ENCODE peak calls at places on chromosomes 7 and 10, in nine cellular contexts. Z is GM23248; W is stimulated activated naive CD8-positive, alpha-beta T cell treated with anti-CD3 and anti-CD28 coated beads, Interleukin-15, amount 100 ng/mL, for 72 hours; M is central memory CD4-positive, alpha-beta T cell; X is HepG2; U is NCI-H1092 treated with DMSO at 0.1 percent for 48 hours; T is DND-41; F is A549; G is PC-9. V is an unnamed sample.

GRCh38 chr10:86870679-86871078 is 86.7 kb downstream of the MMRN2 start:
- DNase-seq in Z (no peak), W (no peak), M (no peak), X (no peak), U (no peak), T (no peak), F (no peak), G (no peak), V (no peak)

GRCh38 chr7:101664893-101665471 is 35.9 kb upstream of the MYL10 start:
- DNase-seq in Z (no peak), W (no peak), M (no peak), X (no peak), U (no peak), T (no peak), F (no peak), G (no peak), V (no peak)

GRCh38 chr10:50396491-50397311 is 145.4 kb upstream of the ASAH2 start:
- DNase-seq in Z (peak), W (no peak), M (no peak), X (no peak), U (no peak), T (no peak), F (no peak), G (no peak), V (peak)

GRCh38 chr7:135755351-135755753 is 6.7 kb upstream of the FAM180A start:
- DNase-seq in Z (no peak), W (no peak), M (no peak), X (no peak), U (peak), T (no peak), F (no peak), G (no peak), V (no peak)

GRCh38 chr10:104897679-104898078 is 256.6 kb downstream of the SORCS3 start:
- DNase-seq in Z (no peak), W (no peak), M (no peak), X (no peak), U (no peak), T (no peak), F (no peak), G (no peak), V (no peak)

GRCh38 chr7:16066805-16067459 is 354.4 kb downstream of the CRPPA start:
- DNase-seq in Z (peak), W (no peak), M (no peak), X (no peak), U (peak), T (no peak), F (no peak), G (no peak), V (no peak)

GRCh38 chr10:94218496-94219183 is 144.1 kb downstream of the NOC3L start:
- DNase-seq in Z (peak), W (no peak), M (no peak), X (no peak), U (no peak), T (no peak), F (no peak), G (no peak), V (peak)

GRCh38 chr10:79316671-79317431 is 30.4 kb upstream of the PPIF start:
- DNase-seq in Z (peak), W (peak), M (no peak), X (peak), U (no peak), T (peak), F (no peak), G (no peak), V (no peak)

GRCh38 chr10:65670087-65670486 is 1255.7 kb upstream of the LRRTM3 start:
- DNase-seq in Z (no peak), W (no peak), M (no peak), X (no peak), U (no peak), T (no peak), F (no peak), G (no peak), V (no peak)

GRCh38 chr10:62047960-62048383 is 146.5 kb downstream of the ARID5B start:
- DNase-seq in Z (peak), W (peak), M (no peak), X (peak), U (no peak), T (no peak), F (no peak), G (no peak), V (no peak)

GRCh38 chr10:58754419-58755180 is 241.9 kb downstream of the BICC1 start:
- DNase-seq in Z (peak), W (no peak), M (no peak), X (no peak), U (no peak), T (no peak), F (no peak), G (no peak), V (no peak)

GRCh38 chr7:123738808-123739207 is 10.0 kb downstream of the WASL start:
- DNase-seq in Z (no peak), W (no peak), M (no peak), X (no peak), U (no peak), T (no peak), F (no peak), G (no peak), V (no peak)

GRCh38 chr10:8269976-8270375 is 215.5 kb downstream of the GATA3 start:
- DNase-seq in Z (no peak), W (no peak), M (no peak), X (no peak), U (no peak), T (no peak), F (no peak), G (no peak), V (no peak)

GRCh38 chr7:77458786-77459185 is 42.6 kb upstream of the GSAP start:
- DNase-seq in Z (peak), W (no peak), M (no peak), X (no peak), U (no peak), T (no peak), F (no peak), G (no peak), V (no peak)

GRCh38 chr10:69786791-69787190 is 14.9 kb upstream of the COL13A1 start:
- DNase-seq in Z (peak), W (no peak), M (no peak), X (no peak), U (no peak), T (no peak), F (no peak), G (no peak), V (peak)

GRCh38 chr7:151396328-151396970 is 13.4 kb downstream of the WDR86 start:
- DNase-seq in Z (no peak), W (no peak), M (no peak), X (no peak), U (no peak), T (no peak), F (no peak), G (no peak), V (no peak)

GRCh38 chr10:97119058-97119832 is 66.5 kb downstream of the SLIT1 start:
- DNase-seq in Z (no peak), W (no peak), M (no peak), X (no peak), U (no peak), T (no peak), F (no peak), G (no peak), V (no peak)

GRCh38 chr10:69360485-69361302 is 56.0 kb downstream of the TACR2 start:
- DNase-seq in Z (peak), W (no peak), M (no peak), X (no peak), U (peak), T (no peak), F (peak), G (peak), V (no peak)

GRCh38 chr7:127792528-127793342 is 140.7 kb downstream of the SND1 start:
- DNase-seq in Z (peak), W (peak), M (no peak), X (peak), U (no peak), T (peak), F (peak), G (peak), V (peak)

GRCh38 chr7:127874951-127875608 is 156.2 kb downstream of the LRRC4 start:
- DNase-seq in Z (peak), W (no peak), M (no peak), X (no peak), U (no peak), T (no peak), F (no peak), G (no peak), V (no peak)

GRCh38 chr7:832292-832967 is at the start of gene SUN1:
- DNase-seq in Z (peak), W (peak), M (peak), X (peak), U (no peak), T (no peak), F (peak), G (peak), V (peak)

GRCh38 chr10:69415049-69415448 is 1.7 kb downstream of the TACR2 start:
- DNase-seq in Z (no peak), W (no peak), M (no peak), X (no peak), U (no peak), T (no peak), F (no peak), G (no peak), V (no peak)

GRCh38 chr10:70567603-70568002 is 34.9 kb downstream of the PRF1 start:
- DNase-seq in Z (no peak), W (no peak), M (no peak), X (no peak), U (peak), T (no peak), F (no peak), G (no peak), V (no peak)

GRCh38 chr7:5635461-5636445 is 145.7 kb downstream of the RNF216 start:
- DNase-seq in Z (peak), W (no peak), M (no peak), X (peak), U (peak), T (no peak), F (no peak), G (no peak), V (no peak)

GRCh38 chr10:24465124-24465874 is 256.4 kb downstream of the KIAA1217 start:
- DNase-seq in Z (peak), W (no peak), M (no peak), X (no peak), U (no peak), T (no peak), F (no peak), G (peak), V (peak)

GRCh38 chr7:151307536-151307935 is 34.1 kb upstream of the NUB1 start:
- DNase-seq in Z (no peak), W (no peak), M (no peak), X (no peak), U (no peak), T (no peak), F (no peak), G (no peak), V (no peak)

GRCh38 chr10:20922461-20922860 is 25.4 kb upstream of the NEBL start:
- DNase-seq in Z (no peak), W (no peak), M (no peak), X (no peak), U (no peak), T (no peak), F (no peak), G (no peak), V (no peak)

GRCh38 chr7:98399903-98400537 is 870 bp downstream of the BAIAP2L1 start:
- DNase-seq in Z (peak), W (no peak), M (no peak), X (no peak), U (no peak), T (no peak), F (no peak), G (peak), V (peak)

GRCh38 chr7:99392659-99393362 is 15.6 kb downstream of the PDAP1 start:
- DNase-seq in Z (peak), W (peak), M (peak), X (no peak), U (peak), T (no peak), F (no peak), G (no peak), V (peak)

GRCh38 chr7:46754135-46754730 is 827.7 kb downstream of the TNS3 start:
- DNase-seq in Z (peak), W (no peak), M (no peak), X (no peak), U (no peak), T (no peak), F (no peak), G (peak), V (no peak)

GRCh38 chr7:21568762-21569161 is 25.9 kb downstream of the DNAH11 start:
- DNase-seq in Z (no peak), W (no peak), M (no peak), X (peak), U (peak), T (no peak), F (no peak), G (no peak), V (no peak)

GRCh38 chr7:100888988-100889760 is at the start of gene UFSP1:
- DNase-seq in Z (no peak), W (no peak), M (no peak), X (no peak), U (no peak), T (peak), F (no peak), G (no peak), V (peak)

GRCh38 chr7:25073451-25073850 is 51.6 kb downstream of the CYCS start:
- DNase-seq in Z (peak), W (no peak), M (no peak), X (peak), U (no peak), T (no peak), F (no peak), G (no peak), V (no peak)

GRCh38 chr10:10826125-10826524 is 191.5 kb upstream of the CELF2 start:
- DNase-seq in Z (peak), W (no peak), M (no peak), X (no peak), U (no peak), T (no peak), F (no peak), G (no peak), V (no peak)

GRCh38 chr10:31204090-31204489 is 114.9 kb upstream of the ZEB1 start:
- DNase-seq in Z (no peak), W (no peak), M (no peak), X (no peak), U (no peak), T (no peak), F (no peak), G (no peak), V (no peak)

GRCh38 chr10:130048081-130048480 is 62.5 kb downstream of the C10orf143 start:
- DNase-seq in Z (no peak), W (no peak), M (no peak), X (no peak), U (no peak), T (no peak), F (no peak), G (no peak), V (no peak)

GRCh38 chr7:26376208-26376917 is 84.7 kb downstream of the SNX10 start:
- DNase-seq in Z (peak), W (peak), M (no peak), X (peak), U (peak), T (no peak), F (peak), G (peak), V (peak)

GRCh38 chr7:97004931-97005763 is at the start of gene DLX6:
- DNase-seq in Z (peak), W (peak), M (no peak), X (peak), U (peak), T (no peak), F (peak), G (no peak), V (peak)

GRCh38 chr10:72685264-72685921 is 6.5 kb upstream of the MCU start:
- DNase-seq in Z (no peak), W (no peak), M (no peak), X (no peak), U (no peak), T (no peak), F (no peak), G (no peak), V (no peak)

GRCh38 chr7:73521636-73522080 is 435 bp downstream of the BAZ1B start:
- DNase-seq in Z (peak), W (no peak), M (no peak), X (peak), U (peak), T (no peak), F (peak), G (peak), V (peak)